ENCODE peak calls at places on chromosomes 12 and 14, in five cellular contexts. B is cardiac muscle cell, Z is AG04450, R is heart left ventricle, G is tibial artery. T is an unnamed sample. For H3K27me3, the result is how much of the 10 kb centered on the place peaks cover.

GRCh38 chr14:82113710-82114109 is 580.1 kb upstream of the SEL1L start:
- DNase-seq in Z (no peak), B (no peak), G (no peak), R (no peak), T (no peak)

GRCh38 chr12:75635606-75636444 is 124.4 kb upstream of the KRR1 start:
- DNase-seq in Z (peak), B (no peak), R (no peak), G (no peak), T (no peak)

GRCh38 chr12:12887471-12887870 is 3.9 kb upstream of the GPRC5A start:
- DNase-seq in R (no peak), Z (no peak), G (no peak), B (no peak), T (no peak)

GRCh38 chr12:113577464-113578121 is 105.9 kb upstream of the LHX5 start:
- DNase-seq in B (no peak), Z (no peak), G (no peak), R (no peak), T (no peak)

GRCh38 chr14:54483073-54483745 is 5.6 kb downstream of the GMFB start:
- DNase-seq in R (no peak), B (no peak), G (no peak), Z (no peak), T (no peak)

GRCh38 chr12:6821674-6822433 is at the start of gene GPR162:
- DNase-seq in Z (no peak), R (no peak), G (no peak), B (peak), T (peak)

GRCh38 chr14:63039800-63040380 is 5.4 kb downstream of the KCNH5 start:
- DNase-seq in Z (peak), R (no peak), B (peak), G (no peak), T (no peak)

GRCh38 chr12:11894890-11895289 is 175.8 kb upstream of the BCL2L14 start:
- DNase-seq in Z (no peak), B (no peak), G (no peak), R (no peak), T (no peak)

GRCh38 chr14:37202265-37202664 is 4.5 kb downstream of the MIPOL1 start:
- DNase-seq in G (no peak), R (no peak), Z (no peak), B (no peak), T (no peak)

GRCh38 chr14:68547305-68548193 is 245.3 kb downstream of the ZFP36L1 start:
- DNase-seq in R (peak), B (no peak), G (peak), Z (peak), T (peak)

GRCh38 chr14:104132981-104133380 is 5.4 kb upstream of the KIF26A start:
- DNase-seq in R (peak), Z (no peak), G (peak), B (peak), T (no peak)
- H3K27me3 ChIP-seq in R (under half), Z (under half), G (half or more), B (under half), T (under half)

GRCh38 chr14:103067231-103067954 is 10.0 kb upstream of the CDC42BPB start:
- DNase-seq in B (no peak), G (no peak), Z (no peak), R (no peak), T (no peak)
- H3K4me3 ChIP-seq in B (no peak), G (no peak), Z (no peak), R (no peak), T (no peak)

GRCh38 chr14:106044949-106045596 is 518.7 kb downstream of the TMEM121 start:
- DNase-seq in Z (no peak), G (no peak), R (no peak), B (no peak), T (no peak)
- TF ChIP-seq CTCF in Z (no peak), G (peak), R (peak), B (no peak), T (no peak)

GRCh38 chr12:130519-130918 is 64.0 kb downstream of the IQSEC3 start:
- DNase-seq in B (no peak), R (no peak), Z (no peak), G (no peak), T (no peak)

GRCh38 chr12:129001-129400 is 62.4 kb downstream of the IQSEC3 start:
- DNase-seq in R (no peak), G (no peak), Z (no peak), B (no peak), T (no peak)

GRCh38 chr12:128079-128478 is 61.5 kb downstream of the IQSEC3 start:
- DNase-seq in Z (no peak), R (no peak), G (no peak), B (no peak), T (no peak)

GRCh38 chr12:135127-135526 is 68.6 kb downstream of the IQSEC3 start:
- DNase-seq in Z (no peak), B (no peak), R (no peak), G (no peak), T (no peak)

DNA sequence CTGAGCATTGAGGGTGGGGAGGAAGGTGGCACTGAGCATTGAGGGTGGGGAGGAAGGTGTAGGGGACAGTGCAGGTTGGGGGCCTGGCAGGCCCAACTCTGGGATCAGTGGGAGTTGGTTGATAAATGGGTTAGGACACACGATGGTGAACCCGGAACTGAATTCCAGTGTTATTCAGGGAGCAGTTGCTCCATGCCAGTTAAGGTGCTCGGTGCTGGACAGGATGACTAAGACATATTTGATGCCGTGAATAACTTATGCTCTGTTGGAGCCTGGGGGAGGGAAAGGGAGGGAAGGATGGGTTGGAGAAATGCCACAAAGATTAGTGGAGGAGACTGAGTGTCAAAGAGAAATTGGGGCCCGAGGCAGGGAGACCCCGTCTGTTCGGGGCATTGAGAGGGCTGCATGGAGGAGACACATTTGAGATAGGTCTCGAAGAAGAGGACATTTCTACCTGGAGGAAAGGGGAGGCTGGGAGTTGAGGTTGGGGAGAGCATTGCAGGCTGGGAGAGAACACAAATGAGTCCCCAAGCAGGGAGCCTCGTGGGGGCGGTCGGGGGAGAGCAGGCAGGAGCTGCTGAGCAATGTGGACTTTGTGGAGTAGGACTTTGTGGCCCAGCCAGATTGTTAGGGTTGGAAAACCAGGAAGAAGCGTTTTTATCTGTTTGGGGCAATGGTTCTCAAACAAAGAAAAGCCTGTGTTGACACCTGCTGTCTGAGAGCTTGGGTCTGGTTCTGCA is 65.3 kb downstream of the IQSEC3 start:
- DNase-seq in Z (no peak), R (no peak), G (no peak), B (no peak), T (no peak)
- H3K27me3 ChIP-seq in Z (under half), R (under half), G (under half), B (under half), T (under half)

GRCh38 chr14:98321838-98322237 is 950.2 kb downstream of the BCL11B start:
- DNase-seq in B (no peak), Z (no peak), R (no peak), G (no peak), T (no peak)
- H3K4me3 ChIP-seq in B (no peak), Z (no peak), R (no peak), G (no peak), T (no peak)

DNA sequence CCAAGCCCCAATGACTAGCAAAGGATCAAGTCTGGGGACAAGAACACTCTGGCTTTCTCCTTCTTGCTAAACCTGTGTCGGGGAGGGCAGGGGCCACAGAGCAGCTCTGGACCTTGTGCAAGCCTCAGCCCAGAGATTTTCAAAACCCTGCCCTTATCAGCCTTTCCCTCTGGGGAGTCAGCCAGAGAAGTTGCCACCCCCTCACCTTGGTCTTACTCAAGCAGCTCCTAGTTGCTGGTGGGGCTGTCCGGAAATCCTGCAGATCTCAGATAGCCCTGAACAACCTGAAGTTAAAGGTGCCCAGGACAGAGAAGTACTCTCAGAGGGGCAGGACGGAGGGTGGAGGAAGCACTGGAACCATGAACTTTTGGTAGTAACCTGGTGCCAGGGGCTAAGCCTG is 1.1 kb downstream of the HVCN1 start:
- DNase-seq in Z (no peak), B (no peak), G (no peak), R (no peak), T (no peak)
- TF ChIP-seq CTCF in Z (no peak), B (no peak), G (no peak), R (no peak), T (no peak)

GRCh38 chr12:52744493-52745156 is 32.5 kb downstream of the KRT76 start:
- DNase-seq in G (no peak), B (no peak), R (no peak), Z (no peak), T (no peak)
- H3K27me3 ChIP-seq in G (under half), B (under half), R (under half), Z (under half), T (under half)

DNA sequence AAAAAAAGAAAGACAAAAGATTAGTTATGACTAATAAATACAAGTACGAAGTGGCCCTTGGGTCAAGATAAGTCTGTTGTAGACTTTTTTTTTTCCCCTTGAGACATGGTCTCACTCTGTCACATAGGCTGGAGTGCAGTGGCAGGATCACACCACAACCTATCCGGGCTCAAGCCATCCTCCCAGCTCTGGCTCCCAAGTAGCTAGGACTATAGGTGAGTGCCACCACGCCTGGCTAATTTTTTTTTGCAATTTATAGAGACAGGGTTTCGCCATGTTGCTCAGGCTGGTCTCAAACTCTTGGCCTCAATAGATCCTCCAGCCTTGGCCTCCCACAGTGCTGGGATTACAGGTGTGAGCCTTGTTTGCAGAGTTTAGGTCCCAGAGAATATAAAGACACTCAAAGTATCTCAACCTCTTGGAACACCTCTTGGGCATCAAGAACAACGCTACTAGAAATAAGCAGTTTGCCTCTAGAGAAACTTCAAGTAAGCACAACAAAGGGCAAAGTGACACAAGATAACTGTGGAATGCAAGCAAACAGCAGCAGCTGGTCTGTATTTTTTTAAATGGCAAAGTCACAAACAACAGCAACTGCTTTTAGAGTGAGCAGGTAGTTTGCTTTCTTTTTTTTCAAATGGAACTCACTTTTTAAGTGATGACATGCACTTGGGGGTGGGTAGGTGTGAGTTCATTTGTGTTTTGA is 3.9 kb upstream of the MDM2 start:
- DNase-seq in R (no peak), B (no peak), G (no peak), Z (no peak), T (no peak)
- H3K4me3 ChIP-seq in R (no peak), B (no peak), G (no peak), Z (no peak), T (no peak)

GRCh38 chr12:108855284-108856169 is 1.9 kb downstream of the SSH1 start:
- DNase-seq in Z (no peak), G (no peak), R (no peak), B (peak), T (no peak)

GRCh38 chr12:108854453-108855283 is 2.7 kb downstream of the SSH1 start:
- DNase-seq in R (peak), Z (peak), G (peak), B (peak), T (peak)

GRCh38 chr12:108853426-108853825 is 4.0 kb downstream of the SSH1 start:
- DNase-seq in Z (no peak), R (no peak), G (no peak), B (no peak), T (no peak)

GRCh38 chr12:108852674-108853073 is 4.7 kb downstream of the SSH1 start:
- DNase-seq in Z (no peak), R (no peak), B (no peak), G (no peak), T (no peak)

GRCh38 chr12:108854055-108854452 is 3.3 kb downstream of the SSH1 start:
- DNase-seq in G (peak), B (no peak), Z (peak), R (no peak), T (peak)
- TF ChIP-seq CTCF in G (peak), B (peak), Z (peak), R (peak), T (peak)